ENCODE peak calls at places on chromosomes 13 and 19, in four cellular contexts. G is mesendoderm, D is tibial artery, I is IMR-90. Z is an unnamed sample.

GRCh38 chr19:8174706-8175105 is 25.3 kb upstream of the FBN3 start:
- DNase-seq in D (no peak), G (no peak), I (peak), Z (no peak)

GRCh38 chr19:4688587-4688986 is 18.4 kb upstream of the MYDGF start:
- DNase-seq in D (no peak), I (no peak), G (no peak), Z (no peak)

GRCh38 chr19:30852168-30852567 is 480.0 kb downstream of the ZNF536 start:
- DNase-seq in G (no peak), D (no peak), I (no peak), Z (no peak)

GRCh38 chr19:50007170-50007569 is 18.0 kb downstream of the VRK3 start:
- DNase-seq in I (no peak), G (no peak), D (no peak), Z (no peak)

GRCh38 chr13:46313441-46314257 is 73.4 kb downstream of the RUBCNL start:
- DNase-seq in D (no peak), I (no peak), G (no peak), Z (no peak)

GRCh38 chr19:43639507-43640423 is at the start of gene CADM4:
- DNase-seq in G (no peak), D (no peak), I (no peak), Z (peak)

GRCh38 chr19:43624933-43625332 is 5.5 kb upstream of the ZNF428 start:
- DNase-seq in G (peak), I (peak), D (peak), Z (peak)

GRCh38 chr19:45528744-45529453 is 21.6 kb downstream of the VASP start:
- DNase-seq in I (no peak), D (no peak), G (peak), Z (no peak)

GRCh38 chr19:35540356-35540927 is 5.0 kb upstream of the TMEM147 start:
- DNase-seq in D (no peak), G (no peak), I (no peak), Z (no peak)

GRCh38 chr13:50911051-50911690 is 1.6 kb downstream of the RNASEH2B start:
- DNase-seq in D (no peak), I (no peak), G (no peak), Z (no peak)

GRCh38 chr13:35479691-35480090 is 3.2 kb upstream of the MAB21L1 start:
- DNase-seq in D (no peak), I (no peak), G (no peak), Z (no peak)

GRCh38 chr13:31756346-31756745 is 17.0 kb downstream of the RXFP2 start:
- DNase-seq in I (peak), G (no peak), D (peak), Z (no peak)

Z was measured in central memory CD8-positive, alpha-beta T cell.